ENCODE peak calls at places on chromosomes 6 and 20, in ten cellular contexts. B, M, T, D, H, X, E, O, Z and Q are unnamed samples.

GRCh38 chr20:31604567-31605030 is 490 bp upstream of the ID1 start:
- DNase-seq in Z (no peak), E (no peak), H (no peak), O (no peak), T (no peak), X (no peak), M (no peak), D (no peak), B (no peak), Q (no peak)

GRCh38 chr6:22886881-22887581 is 317.7 kb downstream of the HDGFL1 start:
- DNase-seq in B (no peak), T (no peak), H (no peak), Z (no peak), M (no peak), E (no peak), D (peak; percentile 40), X (peak; percentile 32), O (no peak), Q (no peak)

GRCh38 chr20:16123623-16124022 is 449.6 kb downstream of the KIF16B start:
- DNase-seq in B (no peak), H (no peak), T (no peak), E (no peak), D (no peak), Z (no peak), X (no peak), O (peak; percentile 14), M (no peak), Q (no peak)

GRCh38 chr6:85372188-85372914 is 77.5 kb upstream of the NT5E start:
- DNase-seq in H (no peak), B (no peak), X (no peak), T (no peak), D (no peak), M (no peak), Z (no peak), E (no peak), O (no peak), Q (no peak)

GRCh38 chr6:112365952-112366351 is 18.8 kb downstream of the RFPL4B start:
- DNase-seq in O (no peak), X (no peak), D (no peak), B (no peak), H (no peak), E (no peak), Z (no peak), M (no peak), T (no peak), Q (no peak)

GRCh38 chr6:167664678-167665445 is 161.8 kb upstream of the AFDN start:
- DNase-seq in M (no peak), T (no peak), O (no peak), Z (no peak), H (no peak), D (no peak), X (no peak), B (no peak), E (no peak), Q (no peak)

GRCh38 chr6:20260360-20260759 is 48.1 kb upstream of the MBOAT1 start:
- DNase-seq in T (no peak), H (no peak), E (no peak), Z (no peak), D (no peak), X (no peak), B (no peak), O (no peak), M (no peak), Q (no peak)

GRCh38 chr6:89680551-89680950 is 42.0 kb upstream of the LYRM2 start:
- DNase-seq in B (no peak), Z (no peak), D (no peak), E (no peak), H (no peak), O (no peak), X (no peak), M (no peak), T (no peak), Q (no peak)

GRCh38 chr20:53608456-53609413 is 15.1 kb upstream of the ZNF217 start:
- DNase-seq in D (no peak), B (no peak), O (peak; percentile 38), H (no peak), E (peak; percentile 64), T (no peak), X (no peak), M (no peak), Z (peak; percentile 56), Q (no peak)

GRCh38 chr20:59850018-59850641 is 83.3 kb downstream of the SYCP2 start:
- DNase-seq in M (no peak), B (no peak), D (peak; percentile 68), T (no peak), H (peak; percentile 28), Z (no peak), E (no peak), X (peak; percentile 58), O (peak; percentile 8), Q (no peak)

GRCh38 chr6:48535569-48535968 is 424.6 kb upstream of the PTCHD4 start:
- DNase-seq in O (peak; percentile 37), Z (no peak), E (no peak), X (no peak), B (no peak), H (no peak), D (no peak), M (no peak), T (no peak), Q (peak; percentile 24)

GRCh38 chr6:87848616-87849015 is 146.6 kb upstream of the AKIRIN2 start:
- DNase-seq in B (no peak), T (no peak), E (no peak), O (no peak), H (no peak), Z (peak; percentile 30), X (no peak), D (no peak), M (no peak), Q (no peak)

GRCh38 chr20:61682998-61683681 is 382.5 kb downstream of the TAF4 start:
- DNase-seq in B (no peak), M (no peak), Z (no peak), E (no peak), T (no peak), X (peak; percentile 56), O (no peak), D (no peak), H (no peak), Q (no peak)

GRCh38 chr20:4358566-4358965 is 343.2 kb upstream of the RNF24 start:
- DNase-seq in Z (no peak), T (no peak), B (no peak), X (no peak), O (no peak), D (no peak), E (no peak), H (no peak), M (no peak), Q (no peak)

GRCh38 chr6:154958469-154958868 is 36.6 kb upstream of the TIAM2 start:
- DNase-seq in H (no peak), E (no peak), T (no peak), D (no peak), B (no peak), M (no peak), Z (no peak), X (no peak), O (no peak), Q (no peak)

GRCh38 chr6:33692760-33693158 is 18.7 kb downstream of the UQCC2 start:
- DNase-seq in H (no peak), M (peak; percentile 31), O (no peak), Z (peak; percentile 62), E (no peak), B (no peak), T (no peak), D (no peak), X (no peak), Q (peak; percentile 41)

GRCh38 chr6:135655055-135655454 is 157.5 kb upstream of the AHI1 start:
- DNase-seq in H (no peak), X (no peak), M (no peak), O (no peak), B (no peak), D (no peak), Z (no peak), T (no peak), E (no peak), Q (no peak)

GRCh38 chr6:25165181-25165580 is 114.0 kb upstream of the CARMIL1 start:
- DNase-seq in X (no peak), Z (no peak), M (no peak), B (no peak), H (no peak), T (no peak), E (no peak), D (no peak), O (no peak), Q (no peak)

GRCh38 chr6:24581084-24581669 is 64.8 kb downstream of the KIAA0319 start:
- DNase-seq in H (peak; percentile 72), T (peak; percentile 72), D (peak; percentile 80), E (no peak), X (peak; percentile 65), O (peak; percentile 34), Z (peak; percentile 89), B (peak; percentile 17), M (peak; percentile 71), Q (peak; percentile 25)

GRCh38 chr20:32179515-32179914 is 28.0 kb downstream of the PLAGL2 start:
- DNase-seq in E (no peak), X (no peak), M (no peak), B (no peak), Z (no peak), H (no peak), T (no peak), D (no peak), O (no peak), Q (no peak)

GRCh38 chr6:2971420-2972218 is at the start of gene SERPINB6:
- DNase-seq in T (peak; percentile 89), D (peak; percentile 86), H (no peak), O (peak; percentile 83), E (peak; percentile 77), X (peak; percentile 87), B (peak; percentile 62), M (no peak), Z (peak; percentile 86), Q (peak; percentile 61)

GRCh38 chr6:134663800-134664535 is 285.9 kb downstream of the ALDH8A1 start:
- DNase-seq in H (no peak), X (no peak), M (no peak), B (no peak), O (no peak), D (no peak), E (no peak), Z (no peak), T (no peak), Q (no peak)

GRCh38 chr20:56554869-56555268 is 21.8 kb downstream of the FAM209B start:
- DNase-seq in B (no peak), Z (no peak), H (peak; percentile 30), T (peak; percentile 56), D (peak; percentile 76), X (peak; percentile 86), O (peak; percentile 84), M (no peak), E (no peak), Q (peak; percentile 68)

GRCh38 chr6:140071115-140071514 is 696.7 kb upstream of the CITED2 start:
- DNase-seq in D (no peak), M (no peak), B (no peak), H (no peak), T (no peak), O (peak; percentile 39), E (no peak), X (no peak), Z (no peak), Q (no peak)

GRCh38 chr20:41424546-41424945 is 57.9 kb upstream of the EMILIN3 start:
- DNase-seq in X (no peak), Z (no peak), M (no peak), E (no peak), H (no peak), B (no peak), O (no peak), D (no peak), T (no peak), Q (no peak)

GRCh38 chr20:43925215-43925614 is 10.6 kb downstream of the TOX2 start:
- DNase-seq in E (no peak), O (peak; percentile 90), Z (no peak), M (peak; percentile 41), D (no peak), X (no peak), T (no peak), B (no peak), H (no peak), Q (no peak)

GRCh38 chr20:44295995-44296394 is 15.0 kb downstream of the FITM2 start:
- DNase-seq in H (no peak), B (no peak), E (no peak), D (no peak), M (no peak), O (no peak), T (no peak), Z (peak; percentile 27), X (no peak), Q (no peak)

GRCh38 chr20:8837396-8837795 is 231.5 kb upstream of the PLCB4 start:
- DNase-seq in T (no peak), Z (no peak), M (no peak), X (peak; percentile 57), D (peak; percentile 42), H (no peak), E (no peak), B (no peak), O (no peak), Q (peak; percentile 45)